ENCODE peak calls at places on chromosomes 16 and 17, in four cellular contexts. B, M, Z and U are unnamed samples.

GRCh38 chr16:68083861-68084503 is 1.2 kb upstream of the NFATC3 start:
- DNase-seq in B (no peak), M (peak), Z (peak), U (peak)

GRCh38 chr16:48369765-48370164 is 15.4 kb downstream of the SIAH1 start:
- DNase-seq in B (no peak), M (no peak), Z (no peak), U (no peak)

GRCh38 chr16:66522816-66523590 is 26.9 kb downstream of the TK2 start:
- DNase-seq in B (no peak), M (no peak), Z (no peak), U (no peak)

GRCh38 chr17:81323411-81323868 is 28.3 kb upstream of the SLC38A10 start:
- DNase-seq in B (no peak), M (no peak), Z (no peak), U (no peak)

GRCh38 chr17:42288078-42288984 is at the start of gene STAT5A:
- DNase-seq in B (peak), M (peak), Z (peak), U (peak)

GRCh38 chr16:8887952-8888560 is 5.9 kb downstream of the LITAFD start:
- DNase-seq in B (peak), M (no peak), Z (peak), U (peak)

GRCh38 chr16:89402962-89403361 is 87.4 kb downstream of the ANKRD11 start:
- DNase-seq in B (no peak), M (no peak), Z (no peak), U (no peak)

GRCh38 chr16:34803683-34804416 is 1344.4 kb downstream of the TP53TG3F start:
- DNase-seq in B (no peak), M (no peak), Z (no peak), U (no peak)

GRCh38 chr17:43308999-43309398 is 75.2 kb upstream of the RNU2-1 start:
- DNase-seq in B (no peak), M (no peak), Z (no peak), U (no peak)

GRCh38 chr17:21689604-21690003 is 2.7 kb upstream of the KCNJ18 start:
- DNase-seq in B (no peak), M (peak), Z (no peak), U (peak)
- TF ChIP-seq SMC3 in B (no peak), M (no peak), Z (no peak), U (no peak)

GRCh38 chr17:10200645-10201044 is 2.2 kb upstream of the GAS7 start:
- DNase-seq in B (no peak), M (no peak), Z (no peak), U (no peak)

GRCh38 chr17:10210151-10210574 is 11.8 kb upstream of the GAS7 start:
- DNase-seq in B (no peak), M (no peak), Z (no peak), U (peak)

GRCh38 chr17:10200016-10200415 is 1.6 kb upstream of the GAS7 start:
- DNase-seq in B (no peak), M (no peak), Z (no peak), U (no peak)

GRCh38 chr17:10201680-10202079 is 3.3 kb upstream of the GAS7 start:
- DNase-seq in B (no peak), M (no peak), Z (no peak), U (no peak)

GRCh38 chr17:10205549-10206185 is 7.3 kb upstream of the GAS7 start:
- DNase-seq in B (no peak), M (no peak), Z (no peak), U (no peak)
- TF ChIP-seq RAD21 in B (no peak), M (no peak), Z (no peak), U (no peak)

DNA sequence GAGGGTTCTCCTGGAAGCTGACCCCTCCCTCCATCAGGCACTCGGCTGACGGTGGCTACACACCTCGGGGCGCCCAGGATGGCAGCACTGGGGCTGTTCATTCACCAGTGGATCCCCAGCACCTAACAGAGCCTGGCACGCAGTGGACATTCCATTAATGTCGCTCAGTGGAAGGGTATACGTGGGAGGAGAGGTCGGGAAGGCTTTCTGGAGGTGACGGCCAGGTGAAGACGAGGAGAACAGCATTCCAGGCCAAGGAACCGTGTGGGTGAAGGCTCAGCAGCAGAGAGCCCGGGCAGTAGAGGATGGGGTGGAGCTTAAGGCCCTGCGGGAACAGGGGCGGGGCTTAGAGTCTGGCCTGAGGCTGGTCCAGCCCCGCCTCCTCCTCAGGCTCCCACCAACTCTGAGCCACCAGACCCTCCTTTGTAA is 2.5 kb upstream of the HS3ST6 start:
- DNase-seq in B (peak), M (peak), Z (no peak), U (no peak)
- TF ChIP-seq SMC3 in B (no peak), M (no peak), Z (no peak), U (no peak)

DNA sequence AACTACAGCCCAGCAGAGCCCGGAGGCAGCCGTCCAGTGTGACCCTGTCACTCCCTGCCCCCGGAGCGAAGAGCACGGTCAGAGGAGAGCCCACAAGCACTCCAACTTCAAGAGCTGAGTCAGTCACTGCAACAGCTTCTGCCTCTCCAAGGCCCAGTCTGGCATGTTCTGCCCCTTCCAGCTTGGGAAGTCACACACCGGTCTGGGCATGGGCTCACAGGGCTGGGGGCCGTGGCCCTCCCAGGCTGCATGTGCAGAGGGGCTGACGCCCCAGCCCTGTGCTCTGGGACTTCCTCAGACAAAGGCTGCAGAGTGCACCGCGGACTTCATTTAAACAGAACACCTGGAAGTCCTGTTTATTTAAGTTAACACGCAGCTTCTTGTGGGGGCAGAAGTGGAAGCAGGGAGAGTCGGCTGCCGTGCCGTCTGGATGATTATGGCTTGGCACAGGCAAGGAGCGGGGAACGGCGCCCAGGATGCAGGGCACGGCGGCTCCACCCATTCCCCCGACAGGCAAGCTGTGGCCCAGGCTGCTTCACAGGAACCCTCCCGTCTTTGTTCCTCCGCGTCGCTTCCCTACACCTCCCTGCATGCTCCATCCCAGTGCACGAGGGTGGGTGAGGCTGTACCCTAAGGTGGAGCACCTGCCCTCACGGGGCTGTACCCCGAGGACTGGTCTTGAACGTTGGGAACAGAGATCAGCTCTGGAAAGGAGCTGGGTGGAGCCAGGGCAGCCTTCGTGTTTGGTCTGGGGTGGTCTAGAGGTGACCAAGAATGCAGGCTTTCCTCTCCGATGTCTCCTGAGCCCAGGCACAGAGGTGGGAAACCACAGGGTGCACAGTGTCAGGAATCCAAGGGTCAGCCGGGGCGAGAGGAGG is 68.8 kb upstream of the METRNL start:
- DNase-seq in B (no peak), M (no peak), Z (no peak), U (peak)
- TF ChIP-seq RAD21 in B (no peak), M (no peak), Z (no peak), U (no peak)

GRCh38 chr16:50196736-50197135 is 43.6 kb downstream of the TENT4B start:
- DNase-seq in B (no peak), M (no peak), Z (no peak), U (peak)

GRCh38 chr16:50195756-50196155 is 42.6 kb downstream of the TENT4B start:
- DNase-seq in B (no peak), M (no peak), Z (no peak), U (peak)

GRCh38 chr16:50193594-50193993 is 40.5 kb downstream of the TENT4B start:
- DNase-seq in B (no peak), M (no peak), Z (no peak), U (peak)

GRCh38 chr16:50197582-50197981 is 44.5 kb downstream of the TENT4B start:
- DNase-seq in B (no peak), M (no peak), Z (no peak), U (no peak)

DNA sequence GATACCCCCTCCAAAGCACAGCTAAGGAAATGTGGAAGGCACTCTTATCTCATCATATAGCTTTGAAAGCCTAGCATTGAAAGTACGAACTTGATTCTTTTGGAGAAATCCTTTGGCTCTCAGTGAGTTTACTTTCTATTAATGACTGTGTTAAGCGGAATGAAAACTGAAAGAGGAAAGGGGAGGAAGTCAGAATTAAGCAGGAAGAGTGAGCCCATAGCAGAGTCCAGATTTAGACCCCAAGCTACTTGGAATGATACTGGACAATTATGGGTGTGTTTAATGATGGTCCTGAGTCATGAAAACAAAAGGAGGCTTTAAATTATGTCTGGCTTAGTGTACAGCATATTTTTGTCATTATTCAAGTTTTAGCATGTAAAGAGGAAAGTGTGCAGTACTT is 42.2 kb downstream of the TENT4B start:
- DNase-seq in B (no peak), M (no peak), Z (no peak), U (peak)
- TF ChIP-seq SMC3 in B (no peak), M (no peak), Z (no peak), U (no peak)

GRCh38 chr17:10370209-10370608 is 2.6 kb downstream of the MYH13 start:
- DNase-seq in B (no peak), M (no peak), Z (no peak), U (no peak)
- TF ChIP-seq RAD21 in B (no peak), M (no peak), Z (no peak), U (no peak)

GRCh38 chr17:31008374-31009035 is 37.7 kb downstream of the RNF135 start:
- DNase-seq in B (no peak), M (no peak), Z (no peak), U (peak)
- TF ChIP-seq SMC3 in B (no peak), M (no peak), Z (no peak), U (no peak)